ENCODE peak calls at places on chromosomes 12 and 14, in ten cellular contexts. C, A, X, Y, W, H, F, R, Z and I are unnamed samples.

GRCh38 chr14:77022219-77022852 is 6.2 kb downstream of the IRF2BPL start:
- DNase-seq in C (no peak), A (peak), X (no peak), Y (no peak), W (no peak), H (no peak), F (no peak), R (no peak), Z (no peak), I (no peak)

GRCh38 chr14:33307691-33308369 is 369.2 kb downstream of the NPAS3 start:
- DNase-seq in C (peak), A (peak), X (no peak), Y (peak), W (no peak), H (peak), F (no peak), R (peak), Z (no peak), I (peak)

GRCh38 chr14:103057028-103057371 is 349 bp downstream of the CDC42BPB start:
- DNase-seq in C (no peak), A (no peak), X (no peak), Y (no peak), W (no peak), H (no peak), F (no peak), R (no peak), Z (no peak), I (no peak)

GRCh38 chr12:24835377-24835776 is 113.5 kb downstream of the BCAT1 start:
- DNase-seq in C (no peak), A (no peak), X (no peak), Y (no peak), W (no peak), H (no peak), F (no peak), R (no peak), Z (no peak), I (no peak)

GRCh38 chr12:55188974-55189556 is 31.8 kb upstream of the OR10A7 start:
- DNase-seq in C (peak), A (peak), X (peak), Y (peak), W (peak), H (no peak), F (peak), R (peak), Z (no peak), I (peak)

GRCh38 chr12:124347805-124348658 is 53.1 kb downstream of the RFLNA start:
- DNase-seq in C (peak), A (no peak), X (no peak), Y (no peak), W (no peak), H (no peak), F (peak), R (peak), Z (no peak), I (no peak)

GRCh38 chr12:104012331-104012730 is 37.7 kb downstream of the GLT8D2 start:
- DNase-seq in C (no peak), A (no peak), X (no peak), Y (no peak), W (no peak), H (no peak), F (no peak), R (no peak), Z (no peak), I (no peak)

GRCh38 chr14:26601856-26602255 is 4.0 kb upstream of the NOVA1 start:
- DNase-seq in C (no peak), A (no peak), X (no peak), Y (no peak), W (no peak), H (no peak), F (no peak), R (no peak), Z (no peak), I (no peak)

GRCh38 chr14:89378119-89378518 is 38.9 kb downstream of the FOXN3 start:
- DNase-seq in C (no peak), A (no peak), X (no peak), Y (no peak), W (no peak), H (no peak), F (peak), R (peak), Z (no peak), I (no peak)

GRCh38 chr14:56378046-56378445 is 201.6 kb upstream of the TMEM260 start:
- DNase-seq in C (no peak), A (no peak), X (no peak), Y (no peak), W (no peak), H (no peak), F (no peak), R (no peak), Z (no peak), I (no peak)

GRCh38 chr14:61179061-61179675 is 102.0 kb downstream of the TMEM30B start:
- DNase-seq in C (no peak), A (no peak), X (no peak), Y (no peak), W (peak), H (no peak), F (no peak), R (peak), Z (no peak), I (peak)

GRCh38 chr12:31118347-31118830 is 44.7 kb downstream of the DDX11 start:
- DNase-seq in C (peak), A (peak), X (no peak), Y (no peak), W (no peak), H (no peak), F (no peak), R (no peak), Z (no peak), I (no peak)

GRCh38 chr14:70822706-70823185 is 13.4 kb upstream of the MAP3K9 start:
- DNase-seq in C (peak), A (peak), X (no peak), Y (peak), W (peak), H (no peak), F (peak), R (peak), Z (no peak), I (no peak)

GRCh38 chr12:25187781-25188180 is 7.2 kb downstream of the DNAI7 start:
- DNase-seq in C (no peak), A (no peak), X (no peak), Y (no peak), W (no peak), H (no peak), F (no peak), R (peak), Z (no peak), I (peak)

GRCh38 chr14:69667938-69668336 is 56.5 kb downstream of the SUSD6 start:
- DNase-seq in C (no peak), A (no peak), X (no peak), Y (no peak), W (no peak), H (no peak), F (no peak), R (no peak), Z (no peak), I (no peak)

GRCh38 chr12:110084314-110085015 is 36.1 kb upstream of the C12orf76 start:
- DNase-seq in C (no peak), A (no peak), X (no peak), Y (no peak), W (no peak), H (no peak), F (no peak), R (peak), Z (no peak), I (no peak)

GRCh38 chr12:6757028-6757689 is 4.2 kb upstream of the MLF2 start:
- DNase-seq in C (no peak), A (no peak), X (no peak), Y (no peak), W (no peak), H (no peak), F (no peak), R (no peak), Z (no peak), I (no peak)

GRCh38 chr14:28831126-28831525 is 64.5 kb downstream of the FOXG1 start:
- DNase-seq in C (no peak), A (no peak), X (no peak), Y (no peak), W (no peak), H (peak), F (no peak), R (no peak), Z (no peak), I (no peak)

GRCh38 chr12:58425481-58426392 is 484.4 kb downstream of the ATP23 start:
- DNase-seq in C (peak), A (no peak), X (no peak), Y (peak), W (peak), H (no peak), F (no peak), R (peak), Z (no peak), I (peak)

GRCh38 chr12:77102691-77103090 is 37.3 kb upstream of the E2F7 start:
- DNase-seq in C (no peak), A (no peak), X (no peak), Y (no peak), W (no peak), H (no peak), F (no peak), R (peak), Z (no peak), I (peak)

GRCh38 chr14:77589099-77589498 is 27.3 kb downstream of the SPTLC2 start:
- DNase-seq in C (no peak), A (no peak), X (no peak), Y (no peak), W (no peak), H (no peak), F (no peak), R (no peak), Z (no peak), I (no peak)

GRCh38 chr14:80901260-80901659 is 40.3 kb downstream of the CEP128 start:
- DNase-seq in C (no peak), A (no peak), X (no peak), Y (no peak), W (no peak), H (no peak), F (no peak), R (no peak), Z (no peak), I (no peak)

GRCh38 chr14:54568821-54569591 is 2.1 kb downstream of the SAMD4A start:
- DNase-seq in C (no peak), A (no peak), X (no peak), Y (peak), W (no peak), H (no peak), F (no peak), R (peak), Z (no peak), I (no peak)